ENCODE peak calls at places on chromosomes 2 and 18, in five cellular contexts. One of them, this sample, is unnamed.
A peak's percentile ranks its signal among the peaks of the same experiment; 100 is the strongest.

GRCh38 chr2:232668805-232669444 is 28.2 kb upstream of the GIGYF2 start:
- DNase-seq in vagina: no peak
- DNase-seq in lower leg skin: no peak
- DNase-seq in A549: peak; percentile 32
- DNase-seq in heart left ventricle: peak; percentile 36
- DNase-seq in this sample: no peak

GRCh38 chr2:85390941-85391669 is 19.1 kb downstream of the CAPG start:
- DNase-seq in lower leg skin: no peak
- DNase-seq in heart left ventricle: peak; percentile 56
- DNase-seq in A549: peak; percentile 71
- DNase-seq in vagina: no peak
- DNase-seq in this sample: peak; percentile 83

GRCh38 chr2:84646514-84646913 is 130.2 kb downstream of the DNAH6 start:
- DNase-seq in lower leg skin: no peak
- DNase-seq in heart left ventricle: no peak
- DNase-seq in A549: no peak
- DNase-seq in vagina: no peak
- DNase-seq in this sample: no peak

GRCh38 chr2:18119883-18120282 is 241.4 kb downstream of the KCNS3 start:
- DNase-seq in A549: no peak
- DNase-seq in lower leg skin: no peak
- DNase-seq in heart left ventricle: no peak
- DNase-seq in vagina: no peak
- DNase-seq in this sample: peak; percentile 66

GRCh38 chr2:31267437-31268120 is 33.6 kb downstream of the EHD3 start:
- DNase-seq in A549: no peak
- DNase-seq in vagina: no peak
- DNase-seq in heart left ventricle: no peak
- DNase-seq in lower leg skin: no peak
- DNase-seq in this sample: no peak

GRCh38 chr2:168928113-168928823 is 27.2 kb downstream of the G6PC2 start:
- DNase-seq in vagina: no peak
- DNase-seq in A549: no peak
- DNase-seq in lower leg skin: no peak
- DNase-seq in heart left ventricle: no peak
- DNase-seq in this sample: no peak

GRCh38 chr2:28447943-28448737 is 47.7 kb upstream of the PLB1 start:
- DNase-seq in heart left ventricle: no peak
- DNase-seq in lower leg skin: no peak
- DNase-seq in vagina: no peak
- DNase-seq in A549: peak; percentile 41
- DNase-seq in this sample: peak; percentile 39

GRCh38 chr18:79397830-79398761 is 2.4 kb downstream of the NFATC1 start:
- DNase-seq in lower leg skin: no peak
- DNase-seq in A549: no peak
- DNase-seq in heart left ventricle: peak; percentile 26
- DNase-seq in vagina: no peak
- DNase-seq in this sample: peak; percentile 65

GRCh38 chr2:172179045-172179742 is 76.5 kb upstream of the DLX2 start:
- DNase-seq in heart left ventricle: no peak
- DNase-seq in lower leg skin: no peak
- DNase-seq in vagina: no peak
- DNase-seq in A549: no peak
- DNase-seq in this sample: no peak

GRCh38 chr18:13136056-13136688 is 82.4 kb upstream of the LDLRAD4 start:
- DNase-seq in heart left ventricle: no peak
- DNase-seq in lower leg skin: no peak
- DNase-seq in vagina: no peak
- DNase-seq in A549: no peak
- DNase-seq in this sample: no peak

GRCh38 chr2:69376385-69376784 is 10.6 kb downstream of the GFPT1 start:
- DNase-seq in lower leg skin: no peak
- DNase-seq in heart left ventricle: no peak
- DNase-seq in vagina: no peak
- DNase-seq in A549: no peak
- DNase-seq in this sample: no peak

GRCh38 chr2:9200634-9201015 is 6.0 kb upstream of the ASAP2 start:
- DNase-seq in vagina: peak; percentile 47
- DNase-seq in heart left ventricle: no peak
- DNase-seq in lower leg skin: peak; percentile 40
- DNase-seq in A549: no peak
- DNase-seq in this sample: no peak

GRCh38 chr18:74064510-74064909 is 83.1 kb downstream of the FBXO15 start:
- DNase-seq in heart left ventricle: no peak
- DNase-seq in vagina: no peak
- DNase-seq in A549: no peak
- DNase-seq in lower leg skin: no peak
- DNase-seq in this sample: no peak

GRCh38 chr2:204664708-204665121 is 119.4 kb downstream of the PARD3B start:
- DNase-seq in A549: peak; percentile 63
- DNase-seq in heart left ventricle: no peak
- DNase-seq in vagina: no peak
- DNase-seq in lower leg skin: no peak
- DNase-seq in this sample: no peak

GRCh38 chr2:38263293-38263692 is 113.8 kb downstream of the ATL2 start:
- DNase-seq in lower leg skin: no peak
- DNase-seq in heart left ventricle: no peak
- DNase-seq in vagina: no peak
- DNase-seq in A549: no peak
- DNase-seq in this sample: no peak

GRCh38 chr18:65934874-65935273 is 184.1 kb downstream of the CDH7 start:
- DNase-seq in A549: no peak
- DNase-seq in heart left ventricle: no peak
- DNase-seq in lower leg skin: no peak
- DNase-seq in vagina: no peak
- DNase-seq in this sample: no peak

GRCh38 chr18:71784777-71785176 is 759.4 kb downstream of the CBLN2 start:
- DNase-seq in heart left ventricle: no peak
- DNase-seq in A549: peak; percentile 2
- DNase-seq in lower leg skin: no peak
- DNase-seq in vagina: no peak
- DNase-seq in this sample: no peak

GRCh38 chr18:55657572-55658331 is 69.8 kb upstream of the TCF4 start:
- DNase-seq in vagina: no peak
- DNase-seq in A549: no peak
- DNase-seq in heart left ventricle: no peak
- DNase-seq in lower leg skin: no peak
- DNase-seq in this sample: no peak

GRCh38 chr2:200442471-200442870 is 67.4 kb downstream of the KCTD18 start:
- DNase-seq in heart left ventricle: no peak
- DNase-seq in vagina: no peak
- DNase-seq in lower leg skin: no peak
- DNase-seq in A549: no peak
- DNase-seq in this sample: no peak

GRCh38 chr2:128726221-128726620 is 407.6 kb upstream of the HS6ST1 start:
- DNase-seq in heart left ventricle: no peak
- DNase-seq in lower leg skin: peak; percentile 10
- DNase-seq in A549: no peak
- DNase-seq in vagina: no peak
- DNase-seq in this sample: no peak

GRCh38 chr18:31977270-31977872 is 34.4 kb upstream of the TRAPPC8 start:
- DNase-seq in lower leg skin: no peak
- DNase-seq in vagina: no peak
- DNase-seq in A549: peak; percentile 53
- DNase-seq in heart left ventricle: no peak
- DNase-seq in this sample: no peak

GRCh38 chr2:3038636-3039035 is 339.0 kb downstream of the EIPR1 start:
- DNase-seq in vagina: peak; percentile 69
- DNase-seq in A549: no peak
- DNase-seq in heart left ventricle: no peak
- DNase-seq in lower leg skin: peak; percentile 63
- DNase-seq in this sample: no peak

GRCh38 chr2:75292826-75293225 is 93.5 kb upstream of the TACR1 start:
- DNase-seq in vagina: no peak
- DNase-seq in lower leg skin: no peak
- DNase-seq in A549: no peak
- DNase-seq in heart left ventricle: no peak
- DNase-seq in this sample: no peak

DNA sequence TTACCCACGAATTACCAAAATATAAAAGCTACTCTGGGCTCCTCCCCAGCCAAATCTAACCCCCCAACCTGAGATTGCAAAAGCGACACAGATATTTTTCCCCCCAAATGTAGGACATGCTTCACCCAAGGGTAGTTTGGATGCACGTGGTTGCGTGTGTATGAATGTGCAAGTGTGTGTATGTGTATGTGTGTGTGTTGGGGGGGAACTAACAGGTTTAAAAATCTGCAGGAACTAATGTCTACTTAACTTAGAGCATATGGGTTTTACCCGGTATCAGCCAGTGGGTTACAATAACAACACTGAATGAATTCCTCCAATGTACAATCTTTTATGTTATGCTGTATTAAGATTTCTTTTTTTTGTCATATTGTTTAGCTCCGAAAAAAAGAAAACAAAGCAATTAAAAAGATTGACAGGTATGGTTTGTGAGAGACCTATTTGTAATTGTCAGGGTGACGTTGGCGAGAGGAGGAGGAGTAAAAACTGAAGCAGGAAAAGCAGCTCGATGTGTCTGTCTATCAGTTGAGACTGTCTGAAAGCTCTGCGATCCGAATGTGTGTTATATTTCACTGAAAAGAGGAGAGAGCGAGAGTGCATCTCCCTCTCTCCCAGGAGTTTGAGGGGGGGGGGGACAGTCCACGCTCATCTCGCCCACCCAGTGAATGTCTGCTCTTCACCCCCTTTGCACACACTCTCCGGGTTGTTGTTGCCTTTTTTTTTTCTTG is at the start of gene TSHZ1:
- DNase-seq in heart left ventricle: peak; percentile 58
- DNase-seq in lower leg skin: no peak
- DNase-seq in A549: peak; percentile 76
- DNase-seq in vagina: peak; percentile 90
- DNase-seq in this sample: peak; percentile 86
- TF ChIP-seq POLR2A in heart left ventricle: peak; percentile 81
- TF ChIP-seq POLR2A in lower leg skin: no peak
- TF ChIP-seq POLR2A in A549: no peak
- TF ChIP-seq POLR2A in vagina: peak; percentile 89
- TF ChIP-seq POLR2A in this sample: peak; percentile 68

GRCh38 chr18:63152791-63153190 is 166.8 kb downstream of the BCL2 start:
- DNase-seq in lower leg skin: no peak
- DNase-seq in vagina: no peak
- DNase-seq in heart left ventricle: no peak
- DNase-seq in A549: no peak
- DNase-seq in this sample: no peak
- TF ChIP-seq POLR2A in lower leg skin: no peak
- TF ChIP-seq POLR2A in vagina: no peak
- TF ChIP-seq POLR2A in heart left ventricle: no peak
- TF ChIP-seq POLR2A in A549: no peak
- TF ChIP-seq POLR2A in this sample: no peak

DNA sequence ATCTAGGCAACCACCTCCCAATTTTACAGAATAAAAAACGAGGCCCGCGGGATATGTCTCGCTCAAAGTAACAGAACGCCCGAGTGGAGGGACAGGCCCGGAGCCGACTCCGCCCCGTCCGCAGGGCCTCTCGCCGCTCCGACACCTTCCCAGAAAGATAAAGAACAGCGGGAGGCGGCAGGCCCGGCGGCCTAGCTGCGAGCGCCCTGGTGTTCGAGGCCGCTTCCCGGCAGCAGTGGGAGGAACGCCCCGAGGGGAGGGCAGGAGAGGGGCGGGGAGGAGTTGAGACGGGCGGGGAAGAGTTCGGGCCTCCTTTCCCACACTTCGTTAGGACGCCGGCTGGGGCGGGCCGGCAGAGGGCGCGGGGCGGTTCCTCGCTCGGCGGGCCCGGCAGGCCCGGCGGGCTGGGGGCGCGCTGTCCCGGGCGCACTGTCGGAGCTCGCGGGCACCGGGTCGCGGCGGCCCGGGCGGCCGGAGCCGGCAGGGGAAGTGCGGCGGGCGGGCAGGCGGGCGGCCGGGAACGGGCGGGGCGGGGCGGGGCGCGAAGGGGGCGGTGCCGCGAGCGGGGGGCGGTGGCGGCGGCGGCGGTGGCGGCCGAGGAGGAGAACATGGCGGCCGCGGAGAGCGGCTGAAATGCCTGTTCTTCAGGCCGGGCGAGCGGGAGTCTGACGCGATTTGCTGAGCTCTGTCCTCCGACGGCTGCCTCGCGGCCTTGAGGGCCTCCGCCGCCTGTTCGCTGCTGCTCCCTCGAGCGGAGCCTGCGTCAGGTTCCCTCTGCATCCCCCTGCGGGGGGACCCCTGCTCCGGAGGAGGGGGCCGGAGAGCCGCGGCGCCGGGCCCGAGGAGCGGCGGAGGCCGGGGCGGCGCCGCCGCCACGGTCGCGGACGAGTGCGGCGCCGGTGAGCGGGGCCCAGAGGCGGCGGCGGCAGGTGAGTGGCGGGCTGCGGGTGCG is at the start of gene NCOA1:
- DNase-seq in vagina: peak; percentile 90
- DNase-seq in heart left ventricle: peak; percentile 94
- DNase-seq in lower leg skin: peak; percentile 97
- DNase-seq in A549: peak; percentile 94
- DNase-seq in this sample: peak; percentile 95
- TF ChIP-seq POLR2A in vagina: no peak
- TF ChIP-seq POLR2A in heart left ventricle: peak; percentile 30
- TF ChIP-seq POLR2A in lower leg skin: no peak
- TF ChIP-seq POLR2A in A549: peak; percentile 85
- TF ChIP-seq POLR2A in this sample: no peak

GRCh38 chr2:15169326-15170038 is 391.7 kb downstream of the NBAS start:
- DNase-seq in lower leg skin: no peak
- DNase-seq in heart left ventricle: no peak
- DNase-seq in vagina: peak; percentile 78
- DNase-seq in A549: peak; percentile 59
- DNase-seq in this sample: no peak

GRCh38 chr2:15172825-15173224 is 388.3 kb downstream of the NBAS start:
- DNase-seq in A549: no peak
- DNase-seq in vagina: no peak
- DNase-seq in heart left ventricle: no peak
- DNase-seq in lower leg skin: no peak
- DNase-seq in this sample: no peak

GRCh38 chr2:15173506-15173905 is 387.6 kb downstream of the NBAS start:
- DNase-seq in vagina: no peak
- DNase-seq in heart left ventricle: no peak
- DNase-seq in A549: no peak
- DNase-seq in lower leg skin: no peak
- DNase-seq in this sample: no peak

GRCh38 chr2:15168116-15168515 is 393.0 kb downstream of the NBAS start:
- DNase-seq in vagina: peak; percentile 1
- DNase-seq in heart left ventricle: no peak
- DNase-seq in A549: no peak
- DNase-seq in lower leg skin: no peak
- DNase-seq in this sample: no peak

DNA sequence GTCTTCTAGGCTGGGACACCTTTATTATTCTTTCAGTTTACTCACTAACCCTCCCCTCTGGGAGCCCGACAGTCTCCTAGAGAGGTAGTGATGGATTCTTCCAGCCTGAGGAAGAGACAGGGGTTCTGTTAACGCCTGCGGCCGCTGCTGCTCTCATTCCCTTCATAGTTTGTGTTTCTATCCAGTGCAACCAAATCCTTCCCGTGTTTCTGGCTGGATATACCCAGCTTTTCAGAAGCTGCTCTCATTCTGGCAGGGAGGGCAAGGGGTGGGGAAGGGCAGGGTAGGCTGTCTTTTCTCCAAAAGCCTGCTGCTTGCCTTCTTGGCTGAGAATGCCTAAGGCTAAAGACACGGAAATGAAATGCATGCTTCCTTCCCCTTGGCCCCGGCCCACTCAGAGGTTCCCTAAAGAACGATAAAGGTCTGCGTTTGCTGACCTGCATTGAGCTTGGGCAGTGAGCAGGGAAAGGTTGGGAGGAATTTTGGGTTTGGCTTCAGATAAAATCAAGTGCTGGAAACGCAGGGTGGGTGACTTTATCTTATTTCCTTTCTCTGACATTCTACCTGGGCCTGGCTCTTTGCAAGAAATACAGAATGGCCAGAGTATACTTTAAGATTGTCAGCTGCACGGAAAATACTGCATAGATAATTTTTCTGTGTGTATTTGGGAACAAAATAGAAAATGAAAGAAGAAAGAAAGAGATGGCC is 390.9 kb downstream of the NBAS start:
- DNase-seq in vagina: peak; percentile 72
- DNase-seq in lower leg skin: no peak
- DNase-seq in heart left ventricle: peak; percentile 30
- DNase-seq in A549: no peak
- DNase-seq in this sample: no peak
- TF ChIP-seq POLR2A in vagina: no peak
- TF ChIP-seq POLR2A in lower leg skin: no peak
- TF ChIP-seq POLR2A in heart left ventricle: no peak
- TF ChIP-seq POLR2A in A549: no peak
- TF ChIP-seq POLR2A in this sample: no peak

This sample was measured in sigmoid colon.